ENCODE peak calls at places on chromosomes 16 and 17, in four cellular contexts. One of them, this sample, is unnamed.

GRCh38 chr16:1081734-1082265 is 9.3 kb downstream of the SSTR5 start:
- DNase-seq in Peyer's patch: no peak
- DNase-seq in heart right ventricle: no peak
- DNase-seq in fibroblast of mammary gland: no peak
- DNase-seq in this sample: no peak

GRCh38 chr17:51700011-51700760 is 439.8 kb downstream of the UTP18 start:
- DNase-seq in Peyer's patch: no peak
- DNase-seq in heart right ventricle: no peak
- DNase-seq in fibroblast of mammary gland: no peak
- DNase-seq in this sample: no peak

GRCh38 chr17:59154721-59155438 is at the start of gene SKA2:
- DNase-seq in Peyer's patch: peak
- DNase-seq in heart right ventricle: peak
- DNase-seq in fibroblast of mammary gland: no peak
- DNase-seq in this sample: no peak

GRCh38 chr17:34769899-34770298 is 190.5 kb downstream of the TMEM132E start:
- DNase-seq in Peyer's patch: no peak
- DNase-seq in heart right ventricle: no peak
- DNase-seq in fibroblast of mammary gland: no peak
- DNase-seq in this sample: no peak

GRCh38 chr17:49495842-49496182 is 719 bp downstream of the NGFR start:
- DNase-seq in Peyer's patch: no peak
- DNase-seq in heart right ventricle: no peak
- DNase-seq in fibroblast of mammary gland: no peak
- DNase-seq in this sample: no peak

GRCh38 chr17:67323445-67323844 is 42.9 kb downstream of the PSMD12 start:
- DNase-seq in Peyer's patch: no peak
- DNase-seq in heart right ventricle: no peak
- DNase-seq in fibroblast of mammary gland: no peak
- DNase-seq in this sample: no peak

GRCh38 chr17:63550816-63551639 is 751 bp downstream of the DCAF7 start:
- DNase-seq in Peyer's patch: no peak
- DNase-seq in heart right ventricle: no peak
- DNase-seq in fibroblast of mammary gland: peak
- DNase-seq in this sample: no peak

GRCh38 chr16:28580726-28581315 is 16.0 kb downstream of the SULT1A2 start:
- DNase-seq in Peyer's patch: no peak
- DNase-seq in heart right ventricle: no peak
- DNase-seq in fibroblast of mammary gland: no peak
- DNase-seq in this sample: no peak

GRCh38 chr16:76947694-76948093 is 243.3 kb upstream of the MON1B start:
- DNase-seq in Peyer's patch: no peak
- DNase-seq in heart right ventricle: no peak
- DNase-seq in fibroblast of mammary gland: no peak
- DNase-seq in this sample: no peak

GRCh38 chr17:2089021-2089422 is 34.1 kb downstream of the HIC1 start:
- DNase-seq in Peyer's patch: no peak
- DNase-seq in heart right ventricle: no peak
- DNase-seq in fibroblast of mammary gland: peak
- DNase-seq in this sample: no peak

GRCh38 chr16:57480754-57481230 is 5.5 kb downstream of the DOK4 start:
- DNase-seq in Peyer's patch: no peak
- DNase-seq in heart right ventricle: no peak
- DNase-seq in fibroblast of mammary gland: no peak
- DNase-seq in this sample: no peak

GRCh38 chr16:57479043-57479421 is 7.3 kb downstream of the DOK4 start:
- DNase-seq in Peyer's patch: no peak
- DNase-seq in heart right ventricle: no peak
- DNase-seq in fibroblast of mammary gland: no peak
- DNase-seq in this sample: no peak

GRCh38 chr16:57479422-57480126 is 6.7 kb downstream of the DOK4 start:
- DNase-seq in Peyer's patch: peak
- DNase-seq in heart right ventricle: peak
- DNase-seq in fibroblast of mammary gland: peak
- DNase-seq in this sample: no peak

GRCh38 chr16:57481421-57481820 is 4.9 kb downstream of the DOK4 start:
- DNase-seq in Peyer's patch: no peak
- DNase-seq in heart right ventricle: no peak
- DNase-seq in fibroblast of mammary gland: no peak
- DNase-seq in this sample: no peak

GRCh38 chr16:57480127-57480753 is 6.1 kb downstream of the DOK4 start:
- DNase-seq in Peyer's patch: peak
- DNase-seq in heart right ventricle: peak
- DNase-seq in fibroblast of mammary gland: peak
- DNase-seq in this sample: no peak
- H3K4me3 ChIP-seq in Peyer's patch: peak
- H3K4me3 ChIP-seq in heart right ventricle: peak
- H3K4me3 ChIP-seq in fibroblast of mammary gland: peak
- H3K4me3 ChIP-seq in this sample: peak

GRCh38 chr16:57970971-57971370 is at the start of gene CNGB1:
- DNase-seq in Peyer's patch: no peak
- DNase-seq in heart right ventricle: no peak
- DNase-seq in fibroblast of mammary gland: no peak
- DNase-seq in this sample: no peak
- TF ChIP-seq CTCF in Peyer's patch: no peak
- TF ChIP-seq CTCF in heart right ventricle: no peak
- TF ChIP-seq CTCF in fibroblast of mammary gland: no peak
- TF ChIP-seq CTCF in this sample: no peak

GRCh38 chr17:50598487-50598886 is 36.2 kb upstream of the ABCC3 start:
- DNase-seq in Peyer's patch: no peak
- DNase-seq in heart right ventricle: no peak
- DNase-seq in fibroblast of mammary gland: no peak
- DNase-seq in this sample: no peak
- H3K4me3 ChIP-seq in Peyer's patch: no peak
- H3K4me3 ChIP-seq in heart right ventricle: no peak
- H3K4me3 ChIP-seq in fibroblast of mammary gland: no peak
- H3K4me3 ChIP-seq in this sample: no peak

DNA sequence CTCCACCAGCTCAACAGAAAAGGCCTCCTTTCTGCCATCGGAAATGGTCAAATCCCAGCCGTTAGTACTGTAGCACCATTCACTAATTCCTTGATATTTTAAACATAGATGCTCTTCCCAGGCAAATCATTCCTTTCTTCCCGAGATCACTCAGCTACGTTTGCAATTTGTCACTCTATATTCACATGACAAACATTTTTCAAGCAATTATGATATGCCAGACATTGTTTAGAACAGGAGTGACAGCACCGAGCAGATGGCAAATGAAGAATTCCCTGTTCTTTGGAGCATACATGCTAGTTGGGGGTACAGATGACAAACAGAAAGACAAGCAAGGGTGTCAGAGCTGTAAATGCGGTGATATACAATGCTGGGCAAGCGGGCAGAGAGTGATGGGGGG is 47.1 kb upstream of the HNF1B start:
- DNase-seq in Peyer's patch: no peak
- DNase-seq in heart right ventricle: no peak
- DNase-seq in fibroblast of mammary gland: no peak
- DNase-seq in this sample: no peak
- TF ChIP-seq CTCF in Peyer's patch: no peak
- TF ChIP-seq CTCF in heart right ventricle: no peak
- TF ChIP-seq CTCF in fibroblast of mammary gland: no peak
- TF ChIP-seq CTCF in this sample: no peak

GRCh38 chr17:42853968-42854790 is 3.2 kb downstream of the AOC3 start:
- DNase-seq in Peyer's patch: no peak
- DNase-seq in heart right ventricle: no peak
- DNase-seq in fibroblast of mammary gland: no peak
- DNase-seq in this sample: no peak

GRCh38 chr17:42853004-42853403 is 2.0 kb downstream of the AOC3 start:
- DNase-seq in Peyer's patch: no peak
- DNase-seq in heart right ventricle: no peak
- DNase-seq in fibroblast of mammary gland: no peak
- DNase-seq in this sample: no peak

GRCh38 chr17:42855048-42855596 is 4.1 kb downstream of the AOC3 start:
- DNase-seq in Peyer's patch: no peak
- DNase-seq in heart right ventricle: no peak
- DNase-seq in fibroblast of mammary gland: no peak
- DNase-seq in this sample: no peak

GRCh38 chr17:42852351-42852750 is 1.4 kb downstream of the AOC3 start:
- DNase-seq in Peyer's patch: no peak
- DNase-seq in heart right ventricle: no peak
- DNase-seq in fibroblast of mammary gland: no peak
- DNase-seq in this sample: no peak

DNA sequence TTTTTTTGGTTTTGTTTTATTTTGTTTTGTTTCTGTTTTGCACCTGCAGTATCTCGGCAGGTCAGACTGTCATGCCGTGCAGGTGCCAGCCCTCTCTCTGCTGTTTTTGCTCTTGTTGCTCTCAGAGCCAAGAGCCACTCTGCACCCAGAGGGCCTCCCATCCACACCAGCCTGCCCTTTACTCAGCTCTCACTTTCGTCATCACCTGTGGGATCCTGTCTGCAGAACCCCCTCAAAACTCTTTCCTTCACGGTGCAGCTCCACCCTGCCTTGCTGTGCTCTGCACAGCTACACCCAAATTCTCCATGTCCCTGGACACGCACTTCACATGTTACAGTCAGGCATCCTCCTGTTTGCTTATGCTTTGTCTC is 2.6 kb downstream of the AOC3 start:
- DNase-seq in Peyer's patch: no peak
- DNase-seq in heart right ventricle: no peak
- DNase-seq in fibroblast of mammary gland: no peak
- DNase-seq in this sample: no peak
- H3K4me3 ChIP-seq in Peyer's patch: peak
- H3K4me3 ChIP-seq in heart right ventricle: peak
- H3K4me3 ChIP-seq in fibroblast of mammary gland: no peak
- H3K4me3 ChIP-seq in this sample: no peak